ENCODE peak calls at places on chromosomes 4 and X, in nine cellular contexts. L is fibroblast of mammary gland; G is epithelial cell of prostate; M is WTC11; D is activated effector memory CD4-positive, alpha-beta T cell treated with Interleukin-2 at 50 U/mL for 16 hours; I is activated naive CD4-positive, alpha-beta T cell treated with anti-CD3 and anti-CD28 coated beads, Interleukin-2, amount 50 U/mL, for 72 hours; C is NCI-H1694 treated with DMSO at 0.1 percent for 48 hours; U is GM13976; V is hippocampal formation. A is an unnamed sample.

GRCh38 chr4:148776944-148777343 is 334.7 kb upstream of the NR3C2 start:
- DNase-seq in L (no peak), G (no peak), M (no peak), D (no peak), I (no peak), C (no peak), U (no peak), V (no peak), A (no peak)

GRCh38 chr4:36835246-36835645 is 409.3 kb upstream of the NWD2 start:
- DNase-seq in L (no peak), G (no peak), M (no peak), D (no peak), I (no peak), C (no peak), U (no peak), V (no peak), A (no peak)

GRCh38 chrX:155216940-155217450 is 735 bp downstream of the VBP1 start:
- DNase-seq in L (peak; percentile 11), G (no peak), M (no peak), D (no peak), I (no peak), C (peak; percentile 28), U (no peak), V (peak; percentile 33), A (no peak)

GRCh38 chrX:1420371-1420770 is 28.5 kb upstream of the SLC25A6 start:
- DNase-seq in L (no peak), G (no peak), M (peak; percentile 10), D (no peak), I (peak; percentile 40), C (no peak), U (no peak), V (no peak), A (no peak)

GRCh38 chrX:150842198-150842553 is 56.3 kb downstream of the CD99L2 start:
- DNase-seq in L (no peak), G (no peak), M (no peak), D (no peak), I (no peak), C (no peak), U (no peak), V (no peak), A (peak; percentile 85)

GRCh38 chr4:26424838-26425237 is 65.4 kb downstream of the CCKAR start:
- DNase-seq in L (no peak), G (no peak), M (no peak), D (no peak), I (no peak), C (no peak), U (no peak), V (no peak), A (no peak)

GRCh38 chrX:99371976-99372595 is 1038.0 kb downstream of the PCDH19 start:
- DNase-seq in L (no peak), G (no peak), M (no peak), D (no peak), I (no peak), C (no peak), U (no peak), V (no peak), A (no peak)

GRCh38 chr4:73679836-73680235 is 59.6 kb upstream of the RASSF6 start:
- DNase-seq in L (peak; percentile 91), G (no peak), M (no peak), D (no peak), I (no peak), C (no peak), U (no peak), V (no peak), A (no peak)

GRCh38 chrX:23792861-23793553 is 10.0 kb downstream of the SAT1 start:
- DNase-seq in L (peak; percentile 33), G (no peak), M (no peak), D (no peak), I (no peak), C (no peak), U (no peak), V (no peak), A (peak; percentile 81)

A was measured in NCI-H524 treated with DMSO at 0.1 percent for 48 hours.